ENCODE peak calls at places on chromosomes 5 and 9, in seven cellular contexts. L, E, Y, X, V, D and K are unnamed samples. For H3K27me3, the result is how much of the 10 kb centered on the place peaks cover.

GRCh38 chr9:90142580-90142979 is 500.0 kb downstream of the DIRAS2 start:
- DNase-seq in Y (peak), X (peak), E (peak), V (peak), D (peak), L (no peak), K (no peak)

GRCh38 chr5:141815796-141816180 is 62.4 kb downstream of the PCDH1 start:
- DNase-seq in D (no peak), V (no peak), E (no peak), Y (no peak), X (no peak), L (no peak), K (no peak)

GRCh38 chr9:70884276-70884675 is 237.1 kb downstream of the TRPM3 start:
- DNase-seq in V (no peak), Y (no peak), E (no peak), L (no peak), D (no peak), X (no peak), K (no peak)

GRCh38 chr9:2583308-2584013 is 38.1 kb upstream of the VLDLR start:
- DNase-seq in E (peak), L (peak), X (no peak), Y (no peak), D (no peak), V (no peak), K (peak)

GRCh38 chr9:74497750-74498615 is 848 bp downstream of the RORB start:
- DNase-seq in Y (no peak), E (peak), X (no peak), V (peak), L (peak), D (no peak), K (no peak)

GRCh38 chr5:167902298-167902697 is 389.1 kb upstream of the WWC1 start:
- DNase-seq in Y (no peak), D (no peak), E (no peak), V (peak), X (no peak), L (no peak), K (no peak)

GRCh38 chr5:112915831-112916230 is 6.2 kb downstream of the REEP5 start:
- DNase-seq in L (no peak), E (no peak), D (no peak), Y (no peak), V (no peak), X (no peak), K (no peak)

GRCh38 chr9:93612052-93612795 is 35.8 kb downstream of the PHF2 start:
- DNase-seq in Y (no peak), V (no peak), L (no peak), E (no peak), X (no peak), D (no peak), K (no peak)

GRCh38 chr5:128092144-128092543 is 8.6 kb downstream of the SLC12A2 start:
- DNase-seq in X (no peak), D (no peak), L (no peak), Y (no peak), E (no peak), V (no peak), K (no peak)

GRCh38 chr5:56552612-56553268 is 262.6 kb upstream of the MAP3K1 start:
- DNase-seq in D (no peak), L (no peak), E (no peak), X (no peak), Y (no peak), V (no peak), K (no peak)

GRCh38 chr5:42995152-42995751 is 44.9 kb downstream of the ANXA2R start:
- DNase-seq in Y (no peak), L (no peak), D (no peak), X (no peak), V (no peak), E (no peak), K (no peak)

GRCh38 chr5:43006411-43007202 is 33.5 kb downstream of the ANXA2R start:
- DNase-seq in E (no peak), X (no peak), V (no peak), D (no peak), Y (no peak), L (no peak), K (no peak)

GRCh38 chr5:43000198-43000840 is 39.8 kb downstream of the ANXA2R start:
- DNase-seq in X (no peak), Y (no peak), V (no peak), E (peak), L (no peak), D (no peak), K (no peak)

GRCh38 chr5:43001748-43002147 is 38.4 kb downstream of the ANXA2R start:
- DNase-seq in D (no peak), Y (no peak), E (no peak), X (no peak), V (no peak), L (no peak), K (no peak)

GRCh38 chr5:43000914-43001313 is 39.2 kb downstream of the ANXA2R start:
- DNase-seq in D (no peak), Y (no peak), V (no peak), X (no peak), E (no peak), L (no peak), K (no peak)
- H3K27ac ChIP-seq in D (no peak), Y (no peak), V (no peak), X (no peak), E (no peak), L (no peak), K (no peak)

GRCh38 chr9:36988848-36989247 is 45.2 kb downstream of the PAX5 start:
- DNase-seq in D (no peak), X (no peak), E (no peak), L (no peak), V (peak), Y (no peak), K (no peak)

GRCh38 chr9:36987891-36988290 is 46.2 kb downstream of the PAX5 start:
- DNase-seq in D (no peak), X (no peak), E (peak), V (no peak), L (no peak), Y (no peak), K (no peak)

GRCh38 chr9:36993933-36994764 is 39.9 kb downstream of the PAX5 start:
- DNase-seq in X (no peak), E (no peak), L (no peak), D (no peak), Y (no peak), V (no peak), K (no peak)

GRCh38 chr9:36992501-36993316 is 41.4 kb downstream of the PAX5 start:
- DNase-seq in V (no peak), X (no peak), Y (no peak), E (no peak), L (no peak), D (no peak), K (no peak)

DNA sequence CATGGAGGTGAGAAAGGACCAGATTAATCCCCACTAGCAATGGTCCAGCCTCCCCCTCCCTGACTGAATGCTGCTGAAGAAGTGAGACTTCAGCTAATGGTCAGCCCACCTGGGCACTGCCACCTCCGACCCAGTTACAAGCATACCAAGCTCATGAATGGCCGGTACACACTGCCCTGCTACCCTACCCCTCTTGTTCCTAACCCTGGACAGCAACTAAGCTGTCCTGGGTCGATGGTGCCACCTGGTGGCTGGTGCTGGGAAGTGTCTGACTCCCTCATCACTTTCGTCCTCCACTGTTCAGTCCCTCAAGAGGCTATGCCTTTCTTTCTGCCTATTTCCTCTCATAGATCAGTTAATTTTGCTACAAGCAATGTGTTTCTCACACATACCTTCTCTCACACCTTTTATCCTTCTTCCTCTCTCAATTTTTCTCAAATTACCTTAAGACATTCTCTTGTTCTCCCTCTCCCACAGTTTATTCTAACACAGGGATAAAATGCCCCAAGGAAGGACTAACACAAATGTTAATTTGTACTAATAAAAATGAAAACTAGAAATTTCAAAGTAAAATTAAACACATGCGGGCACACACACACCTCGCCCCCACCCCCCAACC is 42.4 kb downstream of the PAX5 start:
- DNase-seq in V (peak), Y (peak), D (peak), X (no peak), E (peak), L (no peak), K (no peak)
- TF ChIP-seq CTCF in V (peak), Y (peak), D (no peak), X (no peak), E (peak), L (peak), K (peak)

DNA sequence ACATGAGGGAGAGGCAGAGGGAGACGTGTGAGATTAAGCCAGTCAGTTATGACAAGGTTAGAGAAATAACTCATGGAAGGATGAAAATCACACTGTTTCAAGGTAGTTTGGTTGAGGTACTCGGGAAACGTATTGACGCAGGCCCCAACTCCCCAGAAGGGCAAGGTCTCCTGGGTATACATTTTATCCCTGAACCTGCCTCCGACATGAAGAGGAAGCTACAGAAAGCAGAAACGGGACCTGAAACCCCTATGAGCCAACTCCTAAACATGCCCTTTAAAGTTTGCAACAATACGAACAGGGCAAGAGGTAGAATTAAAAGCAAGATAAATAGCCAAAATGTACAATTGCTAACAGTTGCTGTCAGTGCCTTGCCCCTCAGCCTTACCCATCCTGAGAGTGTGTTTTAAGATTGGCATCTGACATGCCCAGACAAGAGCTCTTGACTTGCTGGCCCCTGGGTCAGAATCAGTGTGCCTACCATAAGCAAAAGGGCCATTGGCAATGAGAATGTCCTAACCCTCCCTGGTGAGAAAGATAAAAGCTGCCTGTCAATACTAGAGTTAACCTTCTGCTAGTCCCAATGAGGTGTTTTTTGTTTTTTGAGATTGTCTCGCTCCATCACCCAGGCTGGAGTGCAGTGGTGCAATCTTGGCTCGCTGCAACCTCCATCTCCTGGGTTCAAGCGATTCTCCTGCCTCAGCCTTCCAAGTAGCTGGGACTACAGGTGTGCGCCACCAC is 26.9 kb upstream of the CLPTM1L start:
- DNase-seq in Y (no peak), E (no peak), D (no peak), L (no peak), V (no peak), X (no peak), K (no peak)
- H3K27me3 ChIP-seq in Y (under half), E (under half), D (under half), L (under half), V (under half), X (under half), K (under half)

DNA sequence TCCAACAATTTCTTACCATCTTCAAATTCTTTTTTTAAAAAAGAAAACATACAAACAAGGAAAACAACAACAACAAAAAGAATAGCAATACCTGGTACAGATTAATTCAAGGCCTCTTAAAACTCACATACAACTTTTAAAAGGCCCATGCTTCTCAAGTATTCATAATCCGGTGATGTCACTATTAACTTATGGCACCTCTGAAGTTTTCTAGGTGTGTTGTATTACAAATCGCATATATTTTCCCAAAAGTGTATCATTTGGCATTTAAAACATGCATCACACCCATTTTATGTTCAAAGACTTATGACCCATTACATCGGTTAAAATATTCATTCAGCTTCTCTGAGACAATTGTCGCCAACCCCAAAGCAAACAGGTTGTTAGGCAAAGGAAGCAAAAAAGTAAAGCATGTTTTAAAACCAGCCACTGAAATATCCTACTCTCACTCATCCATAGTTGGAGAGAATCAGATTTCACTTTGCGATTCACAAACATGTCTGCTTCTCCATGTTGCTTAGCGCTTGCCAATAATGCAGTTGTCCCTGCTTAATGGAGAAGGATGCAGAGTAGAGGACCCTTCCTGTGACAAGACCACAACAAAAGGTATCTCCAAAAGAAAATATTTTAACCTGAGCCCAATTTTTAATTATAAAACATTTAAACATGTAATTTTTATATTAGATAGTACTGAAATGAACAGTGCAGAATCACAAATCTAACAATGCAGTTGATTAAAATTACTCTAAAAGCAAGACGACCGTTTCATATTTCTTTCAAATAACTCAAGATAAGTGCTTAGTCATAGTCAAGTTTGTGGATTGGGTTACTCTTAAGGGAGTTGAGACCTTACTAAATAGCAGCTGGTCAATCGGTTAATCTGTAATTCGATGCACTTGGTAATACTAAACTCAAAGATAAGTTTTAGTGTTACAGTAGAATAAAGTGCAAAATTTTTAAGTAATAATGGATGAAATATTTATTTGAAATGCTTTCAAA is 1.6 kb downstream of the SKP1 start:
- DNase-seq in X (no peak), D (no peak), E (peak), V (no peak), Y (no peak), L (no peak), K (no peak)
- H3K27ac ChIP-seq in X (peak), D (no peak), E (peak), V (peak), Y (peak), L (peak), K (no peak)

GRCh38 chr5:74028976-74029375 is 403.0 kb downstream of the ARHGEF28 start:
- DNase-seq in Y (no peak), L (no peak), E (no peak), V (peak), X (no peak), D (no peak), K (no peak)

GRCh38 chr5:74030371-74030770 is 404.4 kb downstream of the ARHGEF28 start:
- DNase-seq in X (no peak), Y (no peak), D (no peak), V (no peak), L (no peak), E (no peak), K (no peak)

GRCh38 chr5:74027732-74028338 is 401.8 kb downstream of the ARHGEF28 start:
- DNase-seq in E (no peak), D (no peak), X (no peak), Y (no peak), V (no peak), L (no peak), K (no peak)

GRCh38 chr5:74028406-74028805 is 402.4 kb downstream of the ARHGEF28 start:
- DNase-seq in E (peak), X (no peak), D (no peak), L (no peak), V (peak), Y (no peak), K (no peak)

DNA sequence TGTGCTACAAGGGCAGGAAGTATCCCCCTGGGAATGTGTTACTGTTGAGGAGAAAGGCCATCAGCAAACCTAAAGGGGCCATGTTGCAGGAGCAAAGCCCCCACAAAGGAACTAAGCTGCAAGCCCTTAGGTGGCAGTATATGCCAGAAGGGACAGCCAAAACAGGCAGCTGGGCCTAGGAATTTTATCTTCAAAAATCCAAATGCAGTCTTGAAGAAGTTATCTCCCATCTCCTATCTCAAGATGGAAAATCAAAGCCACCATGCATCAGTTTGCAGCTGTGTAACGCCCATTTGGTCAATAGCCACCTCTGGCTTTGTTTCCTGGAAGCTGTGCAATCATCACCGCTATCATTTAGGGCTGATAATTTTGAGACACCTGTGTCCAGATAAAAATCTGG is 400.3 kb downstream of the ARHGEF28 start:
- DNase-seq in X (no peak), D (no peak), E (no peak), V (no peak), Y (no peak), L (no peak), K (no peak)
- TF ChIP-seq CTCF in X (no peak), D (no peak), E (no peak), V (no peak), Y (no peak), L (no peak), K (no peak)

DNA sequence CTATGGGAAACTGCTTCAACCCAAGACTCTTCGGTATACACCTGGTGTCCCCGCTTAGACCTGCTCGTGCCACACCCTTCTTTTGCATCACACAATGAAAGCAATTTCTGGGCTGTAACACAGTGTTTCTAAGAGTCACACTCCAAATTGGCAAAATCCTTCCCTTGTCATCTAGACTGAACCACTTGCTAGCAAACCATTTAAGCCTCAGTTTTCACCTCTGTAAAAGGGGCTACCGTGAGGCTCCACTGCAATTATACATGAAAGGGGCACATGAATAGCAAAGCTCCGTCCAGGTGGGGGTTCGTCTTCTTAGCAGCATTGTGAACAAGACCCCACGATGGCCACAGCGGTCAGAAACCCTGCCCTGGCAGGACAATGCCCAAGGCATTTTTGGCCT is 166.8 kb downstream of the PAX5 start:
- DNase-seq in X (no peak), Y (no peak), E (no peak), L (no peak), V (no peak), D (no peak), K (no peak)
- H3K27me3 ChIP-seq in X (under half), Y (under half), E (under half), L (under half), V (under half), D (under half), K (under half)

DNA sequence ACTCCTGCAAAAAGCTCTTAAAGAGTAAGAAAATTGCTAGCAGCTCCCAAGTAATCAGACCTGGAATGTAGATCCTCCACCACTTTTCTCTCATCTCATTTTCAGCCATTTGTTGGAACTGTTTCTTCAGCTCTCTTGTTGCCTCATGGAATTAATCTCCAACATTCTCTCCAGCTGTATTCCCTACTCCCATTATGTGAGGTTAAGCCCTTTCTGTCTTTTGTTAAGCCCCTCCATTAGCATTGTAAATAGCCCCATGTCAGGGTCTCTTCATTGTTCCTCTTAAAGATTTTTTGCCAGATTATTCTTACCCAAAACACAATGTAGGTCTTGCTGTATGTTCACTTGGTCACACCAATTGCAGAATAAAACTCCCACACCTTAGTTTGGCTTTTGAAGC is 119.8 kb downstream of the PLPPR1 start:
- DNase-seq in D (no peak), Y (no peak), E (no peak), L (no peak), V (no peak), X (no peak), K (no peak)
- H3K27ac ChIP-seq in D (no peak), Y (no peak), E (no peak), L (no peak), V (no peak), X (no peak), K (no peak)

DNA sequence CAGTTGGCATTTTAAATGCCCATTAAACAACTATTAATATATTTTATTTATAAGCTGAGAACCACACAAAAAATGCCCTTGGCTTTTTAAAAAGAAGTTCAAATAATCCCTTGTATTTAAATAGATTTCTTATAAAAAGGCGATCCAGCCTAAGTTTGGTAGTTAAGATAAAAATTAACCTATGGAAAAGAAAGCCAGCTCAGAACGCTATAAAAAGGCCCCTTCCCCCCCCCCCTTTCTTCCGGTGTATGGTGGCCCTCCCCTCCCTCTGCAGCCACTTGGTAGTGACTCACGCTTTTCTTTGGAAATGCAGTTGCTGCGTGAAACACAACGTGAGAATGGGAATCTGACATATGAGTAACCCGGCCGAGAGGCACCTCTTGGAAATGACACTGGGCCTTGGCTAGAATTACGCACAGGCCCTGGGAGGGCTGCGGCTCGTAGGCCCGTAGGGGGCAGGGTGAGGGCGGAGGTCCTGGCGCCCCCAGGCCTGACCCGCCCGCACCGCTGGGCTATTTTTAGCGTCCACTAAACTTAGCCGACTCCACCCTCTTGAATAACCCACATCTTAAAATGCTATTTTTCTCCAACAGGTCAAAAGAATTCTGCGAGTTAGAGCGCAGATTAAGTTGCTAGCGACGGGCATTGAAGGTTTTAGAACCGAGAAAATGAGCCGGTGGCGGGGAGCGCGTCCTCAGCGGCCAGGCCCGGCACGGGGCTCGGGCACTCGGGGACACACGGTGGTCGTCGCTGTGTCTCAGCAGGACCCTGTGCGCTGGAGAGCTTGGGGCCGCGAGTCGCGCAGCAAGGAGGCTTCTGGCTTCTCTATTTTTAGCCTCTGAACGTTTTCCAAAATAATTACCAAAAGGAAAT is 168.7 kb downstream of the AUH start:
- DNase-seq in D (peak), V (peak), X (peak), L (peak), E (peak), Y (peak), K (peak)
- TF ChIP-seq CTCF in D (no peak), V (peak), X (peak), L (peak), E (no peak), Y (peak), K (peak)